ENCODE peak calls at places on chromosomes 2 and 18, in nine cellular contexts. Z is H1, Y is right lobe of liver, X is sigmoid colon, K is transverse colon, O is adrenal gland, H is Peyer's patch, D is suprapubic skin, S is thyroid gland. M is an unnamed sample. For H3K9me3 and H3K4me1, the result is how much of the 10 kb centered on the place peaks cover.

GRCh38 chr2:220154243-220154642 is 526.8 kb downstream of the SLC4A3 start:
- DNase-seq in Y (no peak), S (no peak), D (no peak), H (no peak), Z (no peak), K (no peak), X (no peak), O (no peak), M (no peak)

GRCh38 chr2:20447437-20448245 is 767 bp downstream of the RHOB start:
- DNase-seq in D (peak), X (peak), O (no peak), H (peak), Y (peak), S (peak), Z (peak), K (peak), M (peak)

GRCh38 chr18:42108071-42108470 is 153.0 kb downstream of the PIK3C3 start:
- DNase-seq in Y (no peak), K (no peak), D (no peak), X (no peak), O (no peak), Z (no peak), H (no peak), S (peak), M (no peak)

GRCh38 chr2:234995332-234996007 is 43.7 kb downstream of the SH3BP4 start:
- DNase-seq in D (no peak), S (no peak), H (peak), Y (no peak), Z (no peak), K (peak), O (no peak), X (peak), M (peak)

GRCh38 chr2:2286592-2286991 is 44.5 kb downstream of the MYT1L start:
- DNase-seq in H (no peak), S (peak), D (no peak), Y (no peak), Z (no peak), O (no peak), K (no peak), X (no peak), M (no peak)

GRCh38 chr2:215940645-215941184 is 72.6 kb downstream of the MREG start:
- DNase-seq in Z (peak), X (no peak), O (no peak), Y (no peak), H (no peak), S (no peak), K (no peak), D (no peak), M (no peak)

GRCh38 chr18:39486268-39486667 is 1920.7 kb upstream of the CELF4 start:
- DNase-seq in Y (no peak), D (no peak), X (no peak), O (no peak), K (no peak), Z (no peak), H (no peak), S (no peak), M (no peak)

GRCh38 chr2:85257359-85258193 is 70.2 kb downstream of the TGOLN2 start:
- DNase-seq in H (no peak), X (no peak), Z (no peak), K (no peak), O (no peak), D (no peak), S (peak), Y (no peak), M (peak)

GRCh38 chr18:22433960-22434359 is 16.2 kb upstream of the CTAGE1 start:
- DNase-seq in D (no peak), O (no peak), Y (no peak), S (peak), H (no peak), Z (no peak), X (no peak), K (no peak), M (no peak)

GRCh38 chr18:60010984-60011383 is 111.2 kb downstream of the PMAIP1 start:
- DNase-seq in Y (no peak), X (no peak), Z (no peak), D (no peak), H (no peak), K (no peak), S (no peak), O (no peak), M (no peak)

GRCh38 chr18:44701227-44701626 is 20.5 kb downstream of the SETBP1 start:
- DNase-seq in H (no peak), X (peak), Z (no peak), S (no peak), K (no peak), Y (no peak), O (no peak), D (no peak), M (no peak)

GRCh38 chr18:49055787-49056186 is 105.0 kb upstream of the SMAD7 start:
- DNase-seq in Z (no peak), O (peak), H (no peak), S (no peak), K (peak), D (no peak), Y (peak), X (peak), M (no peak)

GRCh38 chr2:164694275-164694695 is 73.0 kb upstream of the GRB14 start:
- DNase-seq in Y (no peak), O (no peak), X (no peak), S (no peak), K (no peak), D (no peak), Z (no peak), H (no peak), M (no peak)

GRCh38 chr2:147449323-147450080 is 395.3 kb upstream of the ACVR2A start:
- DNase-seq in X (no peak), H (no peak), O (no peak), Y (no peak), S (no peak), Z (no peak), D (no peak), K (no peak), M (no peak)

GRCh38 chr2:38591152-38591551 is 11.6 kb downstream of the HNRNPLL start:
- DNase-seq in X (no peak), Z (no peak), D (no peak), S (no peak), H (no peak), Y (no peak), O (no peak), K (no peak), M (no peak)

GRCh38 chr2:9285921-9286320 is 79.3 kb downstream of the ASAP2 start:
- DNase-seq in X (no peak), Y (no peak), S (no peak), K (no peak), H (no peak), O (no peak), D (no peak), Z (no peak), M (no peak)

GRCh38 chr2:170005702-170006101 is 172.2 kb upstream of the MYO3B start:
- DNase-seq in O (no peak), D (no peak), S (no peak), X (no peak), Y (no peak), Z (no peak), H (no peak), K (no peak), M (no peak)

GRCh38 chr18:37328946-37329719 is 236.5 kb downstream of the CELF4 start:
- DNase-seq in K (no peak), Y (no peak), D (no peak), X (no peak), O (no peak), Z (no peak), H (no peak), S (no peak), M (no peak)

DNA sequence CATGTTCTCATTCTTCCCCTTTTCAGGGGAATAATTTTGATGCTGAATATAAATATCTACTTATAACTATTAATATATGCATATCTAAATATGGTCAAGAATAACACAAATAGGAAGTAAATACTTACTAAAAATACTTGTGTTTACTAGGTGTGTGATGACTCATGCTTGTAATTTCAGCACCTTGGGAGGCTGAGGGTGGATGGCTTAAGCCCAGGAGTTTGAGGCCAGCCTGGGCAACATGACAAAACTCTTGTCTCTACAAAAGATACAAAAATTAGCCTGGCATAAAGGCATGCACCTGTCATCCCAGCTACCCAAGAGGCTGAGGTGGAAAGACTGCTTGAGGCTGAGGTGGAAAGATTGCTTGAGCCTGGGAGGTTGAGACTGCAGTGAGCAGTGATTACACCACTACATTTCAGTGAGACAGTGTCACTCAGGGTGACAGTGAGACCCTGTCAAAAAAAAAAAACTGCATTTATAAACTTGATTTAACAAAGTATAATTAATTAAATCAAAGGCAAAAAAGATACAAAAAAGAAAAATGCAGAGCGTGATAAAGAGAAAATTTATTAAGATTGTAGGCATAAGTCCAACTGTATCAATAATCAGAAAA is 703.1 kb upstream of the VRK2 start:
- DNase-seq in Y (no peak), D (no peak), X (no peak), S (no peak), K (no peak), O (no peak), Z (no peak), H (no peak), M (no peak)
- H3K9me3 ChIP-seq in Y (under half), D (under half), X (under half), S (under half), K (under half), O (under half), Z (under half), H (under half), M (under half)

DNA sequence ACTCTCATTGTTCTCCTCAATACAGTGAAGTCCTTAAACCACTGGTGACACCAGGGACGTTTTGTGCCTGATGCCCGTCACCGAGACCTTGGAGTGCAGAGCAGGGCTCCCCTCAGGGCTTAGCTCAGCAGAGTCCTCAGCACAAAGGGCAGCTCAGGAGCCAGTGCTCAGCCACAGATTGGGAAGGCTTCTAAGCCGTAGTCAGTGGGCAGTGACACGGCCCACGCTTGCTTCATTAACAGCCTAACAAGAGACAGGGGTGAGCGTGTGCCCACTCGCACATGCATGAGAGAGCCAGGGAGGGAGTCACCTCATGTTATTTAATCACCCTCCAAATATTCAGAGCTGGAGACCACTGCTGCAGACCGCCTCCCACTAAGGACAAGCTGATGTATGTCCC is 137.5 kb downstream of the SH3RF3 start:
- DNase-seq in D (no peak), Y (no peak), X (peak), O (no peak), H (no peak), S (no peak), K (no peak), Z (no peak), M (no peak)
- H3K4me1 ChIP-seq in D (under half), Y (under half), X (under half), O (under half), H (under half), S (under half), K (under half), Z (under half), M (under half)

DNA sequence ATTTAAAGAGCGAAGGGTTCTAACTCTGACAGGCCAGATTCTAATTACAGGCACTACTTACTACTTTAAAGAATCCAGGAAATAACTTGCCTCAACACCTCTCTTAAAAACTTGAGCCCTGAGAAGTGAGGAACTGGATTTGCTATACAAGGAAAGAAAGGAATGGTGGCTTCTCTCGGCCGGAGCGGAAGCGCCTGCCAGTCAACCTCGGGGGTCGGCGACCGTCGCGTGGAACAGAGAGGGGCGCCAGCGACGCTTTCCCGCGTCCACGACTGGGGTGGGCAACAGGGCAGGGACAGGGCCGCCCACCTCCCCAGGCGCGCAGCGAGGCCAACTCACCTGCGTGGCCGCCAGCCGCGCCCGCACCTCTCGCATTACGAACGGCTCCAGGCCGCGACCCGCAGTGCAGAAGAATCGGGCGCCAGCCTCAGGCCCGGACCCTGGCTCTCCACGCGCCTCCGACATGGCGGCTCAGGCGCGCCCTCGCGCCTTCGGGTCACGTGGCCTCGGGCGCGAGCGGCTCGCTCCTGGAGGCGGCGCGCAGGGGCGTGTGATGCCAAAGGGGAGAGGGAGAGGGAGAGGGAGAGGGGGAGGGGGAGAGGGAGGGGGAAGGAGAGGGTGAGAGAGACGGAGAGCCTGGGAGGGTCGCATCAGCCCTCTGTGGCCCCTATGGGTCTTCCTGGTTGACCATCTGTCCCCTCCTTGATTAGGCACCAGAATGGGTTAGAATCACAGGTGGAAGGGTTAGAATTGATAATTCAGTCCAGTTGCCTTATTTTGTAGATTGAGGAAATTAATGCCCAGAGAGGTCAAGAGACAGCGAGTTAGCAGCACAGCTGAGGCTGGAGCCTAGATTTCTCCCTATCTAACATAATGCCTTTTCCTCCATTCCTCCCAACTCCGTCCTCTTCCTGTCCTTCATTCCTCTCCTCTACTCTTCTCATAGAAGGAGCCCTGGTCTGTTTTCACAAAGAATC is at the start of gene THUMPD2:
- DNase-seq in X (peak), K (peak), H (peak), O (peak), D (no peak), S (peak), Y (peak), Z (peak), M (peak)
- TF ChIP-seq POLR2A in X (peak), K (peak), H (peak), O (peak), D (peak), S (no peak), Y (peak), Z (peak), M (peak)

GRCh38 chr2:56969513-56969912 is 785.7 kb downstream of the CCDC85A start:
- DNase-seq in D (no peak), K (no peak), O (no peak), Z (no peak), S (no peak), Y (no peak), H (no peak), X (no peak), M (no peak)

DNA sequence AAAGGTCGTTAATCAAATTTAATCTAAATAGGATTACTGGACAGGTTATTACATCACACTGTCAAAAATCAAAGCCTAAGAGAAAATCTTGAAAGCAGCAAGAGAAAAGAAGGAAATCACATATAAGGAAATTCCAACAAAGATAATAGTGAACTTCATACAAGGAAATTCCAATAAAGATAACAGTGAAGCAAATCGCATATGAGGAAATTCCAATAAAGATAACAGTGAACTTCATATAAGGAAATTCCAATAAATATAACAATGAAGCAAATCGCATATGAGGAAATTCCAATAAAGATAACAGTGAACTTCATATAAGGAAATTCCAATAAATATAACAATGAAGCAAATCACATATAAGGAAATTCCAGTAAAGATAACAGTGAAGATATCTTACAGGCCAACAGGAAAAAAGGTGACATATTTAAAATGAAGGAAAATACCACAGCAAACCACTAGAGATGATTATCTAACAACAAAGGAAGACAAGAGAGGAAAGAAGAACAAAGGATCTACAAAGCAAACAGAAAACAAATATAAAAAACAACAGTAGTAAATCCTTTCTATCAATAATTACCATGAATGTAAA is 787.7 kb downstream of the CCDC85A start:
- DNase-seq in Y (no peak), K (no peak), H (no peak), D (no peak), X (no peak), O (no peak), S (no peak), Z (no peak), M (no peak)
- H3K9me3 ChIP-seq in Y (under half), K (under half), H (under half), D (under half), X (under half), O (under half), S (under half), Z (under half), M (under half)

GRCh38 chr2:36374586-36374985 is 19.0 kb downstream of the CRIM1 start:
- DNase-seq in S (no peak), Z (no peak), K (no peak), O (no peak), H (no peak), D (no peak), Y (no peak), X (no peak), M (no peak)
- H3K4me1 ChIP-seq in S (under half), Z (under half), K (half or more), O (under half), H (half or more), D (half or more), Y (under half), X (half or more), M (half or more)

GRCh38 chr2:106115250-106115649 is 78.9 kb downstream of the UXS1 start:
- DNase-seq in Z (no peak), H (no peak), X (no peak), O (no peak), Y (no peak), K (no peak), S (no peak), D (no peak), M (no peak)

GRCh38 chr2:106115665-106116064 is 78.4 kb downstream of the UXS1 start:
- DNase-seq in X (no peak), O (no peak), Z (no peak), S (no peak), Y (no peak), D (no peak), H (no peak), K (no peak), M (no peak)

GRCh38 chr2:106116248-106116647 is 77.9 kb downstream of the UXS1 start:
- DNase-seq in D (no peak), O (no peak), K (no peak), Z (no peak), H (no peak), X (no peak), S (no peak), Y (no peak), M (no peak)

GRCh38 chr2:106111882-106112571 is 82.1 kb downstream of the UXS1 start:
- DNase-seq in H (no peak), D (no peak), X (no peak), S (no peak), Z (no peak), O (no peak), K (no peak), Y (no peak), M (no peak)

DNA sequence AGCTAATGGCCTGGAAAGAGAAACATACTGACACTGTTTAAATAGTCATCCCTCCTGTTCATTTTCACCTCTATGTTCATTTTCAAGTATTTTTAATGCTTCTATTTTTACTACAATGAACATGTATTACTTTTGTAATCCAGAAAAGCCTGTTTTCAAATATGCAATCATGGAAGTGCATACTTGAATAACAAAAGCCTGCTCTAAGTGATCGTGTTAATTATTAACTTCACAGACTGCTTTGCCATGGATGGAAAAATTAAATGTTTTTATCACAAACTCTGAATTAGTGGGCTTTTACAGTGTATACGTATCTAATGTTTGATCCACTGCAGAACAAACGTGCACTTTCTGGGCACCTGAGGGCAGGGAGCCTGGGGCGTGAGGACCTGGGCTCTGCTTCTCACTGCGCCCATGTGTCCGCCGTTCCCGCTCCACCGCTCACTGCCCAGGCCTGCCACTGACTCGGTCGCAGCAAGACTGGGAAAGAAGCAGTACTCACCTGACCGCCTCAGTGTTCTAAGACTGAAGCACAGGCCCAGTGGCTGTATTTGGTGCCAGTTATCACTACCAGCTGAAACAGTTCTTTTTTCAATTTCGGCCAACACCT is 80.6 kb downstream of the UXS1 start:
- DNase-seq in H (no peak), Y (no peak), O (no peak), X (no peak), Z (no peak), K (no peak), S (no peak), D (no peak), M (peak)
- TF ChIP-seq POLR2A in H (no peak), Y (no peak), O (no peak), X (no peak), Z (no peak), K (no peak), S (no peak), D (no peak), M (no peak)

DNA sequence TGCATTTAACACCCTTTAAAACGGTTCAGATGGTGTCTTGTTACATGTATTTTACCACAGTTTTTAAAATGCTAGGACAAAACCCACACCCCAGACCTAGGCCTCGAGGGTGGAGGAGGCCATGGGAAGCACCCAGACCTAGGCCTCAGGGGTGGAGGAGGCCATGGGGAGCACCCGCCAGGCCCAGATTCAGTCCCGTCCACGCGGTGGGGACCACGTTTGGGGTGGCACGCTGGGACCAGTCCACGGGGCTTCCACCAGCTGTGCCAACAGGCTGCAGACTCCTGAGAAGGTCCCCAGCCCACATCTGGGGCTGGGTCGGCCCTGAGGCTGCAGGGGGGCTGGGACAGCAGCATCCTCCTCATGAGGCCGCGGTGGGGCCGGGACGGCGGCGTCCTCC is 63.4 kb downstream of the SLC66A2 start:
- DNase-seq in Z (no peak), X (no peak), O (no peak), Y (no peak), H (peak), K (no peak), D (peak), S (no peak), M (no peak)
- H3K9me3 ChIP-seq in Z (under half), X (under half), O (under half), Y (under half), H (under half), K (under half), D (under half), S (under half), M (under half)